ENCODE peak calls at places on chromosomes 13 and 19, in four cellular contexts. L is spleen, A is colonic mucosa, N is foreskin keratinocyte. Z is an unnamed sample. For H3K4me1, the result is how much of the 10 kb centered on the place peaks cover.

GRCh38 chr13:99380921-99381645 is 73.9 kb upstream of the GPR183 start:
- DNase-seq in N (no peak), L (no peak), A (no peak), Z (no peak)

GRCh38 chr13:49297338-49297737 is 49.6 kb downstream of the CDADC1 start:
- DNase-seq in N (no peak), L (no peak), A (no peak), Z (no peak)

GRCh38 chr19:18300930-18301717 is 19.7 kb upstream of the JUND start:
- DNase-seq in A (peak), N (no peak), L (no peak), Z (peak)

GRCh38 chr13:110893571-110893970 is 21.3 kb downstream of the ANKRD10 start:
- DNase-seq in A (no peak), L (no peak), N (no peak), Z (no peak)

GRCh38 chr13:107211073-107211472 is 643.1 kb upstream of the ARGLU1 start:
- DNase-seq in L (no peak), N (peak), A (peak), Z (no peak)

GRCh38 chr13:108609353-108609752 is 20.1 kb upstream of the MYO16 start:
- DNase-seq in A (no peak), L (no peak), N (no peak), Z (no peak)

GRCh38 chr19:23055946-23056345 is 53.0 kb upstream of the ZNF728 start:
- DNase-seq in A (no peak), N (no peak), L (no peak), Z (no peak)

GRCh38 chr13:101007245-101007644 is 332.6 kb upstream of the TMTC4 start:
- DNase-seq in A (no peak), L (no peak), N (no peak), Z (no peak)

GRCh38 chr13:55583953-55584593 is 1556.6 kb upstream of the PRR20A start:
- DNase-seq in L (no peak), N (no peak), A (no peak), Z (no peak)

GRCh38 chr13:69683921-69684663 is 423.5 kb upstream of the ATXN8OS start:
- DNase-seq in N (no peak), A (peak), L (no peak), Z (peak)

GRCh38 chr13:31835932-31836331 is 96.6 kb downstream of the RXFP2 start:
- DNase-seq in L (no peak), N (peak), A (no peak), Z (no peak)

GRCh38 chr13:36718146-36718545 is 44.3 kb downstream of the SERTM1 start:
- DNase-seq in A (no peak), N (no peak), L (no peak), Z (no peak)

GRCh38 chr13:41465965-41466364 is 8.6 kb downstream of the RGCC start:
- DNase-seq in L (no peak), N (no peak), A (no peak), Z (no peak)

GRCh38 chr13:47426126-47426849 is 529.4 kb upstream of the HTR2A start:
- DNase-seq in A (peak), L (no peak), N (peak), Z (no peak)

GRCh38 chr19:3047307-3048189 is 14.7 kb downstream of the TLE5 start:
- DNase-seq in A (peak), N (no peak), L (peak), Z (peak)

GRCh38 chr19:41402010-41402409 is 4.4 kb downstream of the BCKDHA start:
- DNase-seq in L (no peak), N (no peak), A (no peak), Z (no peak)

GRCh38 chr13:78121459-78122348 is 203.1 kb upstream of the EDNRB start:
- DNase-seq in N (no peak), L (no peak), A (peak), Z (no peak)

GRCh38 chr19:56699552-56699951 is 28.0 kb upstream of the ZNF835 start:
- DNase-seq in N (no peak), A (no peak), L (no peak), Z (no peak)

GRCh38 chr19:19463348-19464117 is 51.8 kb downstream of the TSSK6 start:
- DNase-seq in N (no peak), L (no peak), A (no peak), Z (no peak)

GRCh38 chr13:71621152-71622124 is 245.6 kb downstream of the DACH1 start:
- DNase-seq in L (no peak), N (no peak), A (no peak), Z (no peak)

GRCh38 chr19:11971045-11971444 is 6.2 kb downstream of the ZNF763 start:
- DNase-seq in N (no peak), A (no peak), L (no peak), Z (no peak)

GRCh38 chr19:40242480-40242879 is 16.0 kb upstream of the CCNP start:
- DNase-seq in L (no peak), A (no peak), N (no peak), Z (no peak)

DNA sequence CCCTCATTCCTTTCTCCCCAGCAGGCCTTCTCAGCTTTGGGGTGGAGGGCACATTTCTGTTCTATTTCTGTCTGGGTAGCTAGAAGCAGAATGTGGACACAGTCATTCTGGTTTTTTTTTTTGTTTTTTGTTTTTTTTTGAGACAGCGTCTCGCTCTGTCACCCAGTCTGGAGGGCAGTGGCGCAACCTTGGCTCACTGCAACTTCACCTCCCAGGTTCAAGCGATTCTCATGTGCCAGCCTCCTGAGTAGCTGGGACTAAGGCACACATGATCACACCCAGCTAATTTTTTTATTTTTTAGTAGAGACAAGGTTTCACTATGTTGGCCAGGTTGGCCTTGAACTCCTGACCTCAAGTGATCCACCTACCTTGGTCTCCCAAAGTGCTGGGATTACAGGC is 20.3 kb downstream of the CLPTM1 start:
- DNase-seq in N (no peak), L (no peak), A (no peak), Z (no peak)
- H3K4me1 ChIP-seq in N (under half), L (under half), A (under half), Z (under half)

GRCh38 chr19:10392120-10392519 is 11.2 kb downstream of the CDC37 start:
- DNase-seq in N (no peak), L (no peak), A (no peak), Z (no peak)
- H3K4me1 ChIP-seq in N (under half), L (under half), A (under half), Z (under half)

DNA sequence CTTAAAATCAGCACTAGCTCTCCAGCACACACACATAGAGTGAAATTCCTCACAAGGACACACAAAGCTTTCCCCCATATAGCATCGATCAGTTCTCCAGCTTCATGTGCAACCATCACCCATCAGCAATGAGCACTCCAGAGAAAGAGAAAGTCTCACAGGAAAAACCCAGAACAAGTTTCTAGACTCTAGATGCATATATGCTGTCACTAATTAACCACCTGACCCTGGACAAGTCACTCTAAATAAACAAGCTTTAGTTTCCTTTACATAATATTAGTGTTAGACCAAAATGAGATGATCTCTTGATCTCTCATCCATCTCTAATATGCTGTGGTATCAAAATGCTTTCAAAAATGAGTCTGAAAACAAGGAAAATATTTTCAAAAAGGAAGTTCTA is 81.2 kb downstream of the TBC1D4 start:
- DNase-seq in N (no peak), A (no peak), L (no peak), Z (no peak)
- H3K4me1 ChIP-seq in N (under half), A (under half), L (under half), Z (under half)

GRCh38 chr13:114055766-114056165 is 76.7 kb downstream of the RASA3 start:
- DNase-seq in A (no peak), L (no peak), N (no peak), Z (no peak)

GRCh38 chr13:114053026-114053425 is 79.2 kb upstream of the C13orf46 start:
- DNase-seq in A (no peak), L (no peak), N (no peak), Z (no peak)

GRCh38 chr13:114056205-114057013 is 76.0 kb downstream of the RASA3 start:
- DNase-seq in A (no peak), L (no peak), N (no peak), Z (no peak)

GRCh38 chr13:114054830-114055439 is 77.5 kb downstream of the RASA3 start:
- DNase-seq in L (no peak), A (no peak), N (no peak), Z (no peak)

DNA sequence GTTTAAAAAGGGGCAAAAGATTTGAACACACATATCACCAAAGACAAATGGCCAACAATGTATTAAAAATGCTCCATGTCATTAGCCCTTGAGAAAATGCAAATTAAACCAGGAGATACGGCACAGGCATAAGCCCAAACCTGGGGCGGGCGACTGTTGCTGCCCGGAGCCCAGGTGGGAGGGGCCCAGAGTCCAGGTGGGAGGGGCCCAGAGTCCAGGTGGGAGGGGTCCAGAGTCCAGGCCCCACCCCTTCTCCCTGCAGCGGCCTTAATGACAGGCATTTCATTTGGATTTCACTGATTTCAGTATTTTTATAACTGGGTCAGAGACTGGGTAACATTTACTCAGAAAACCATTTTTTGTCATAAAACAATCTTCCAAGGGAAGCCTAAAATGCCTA is 78.2 kb downstream of the RASA3 start:
- DNase-seq in L (no peak), A (no peak), N (no peak), Z (no peak)
- H3K4me1 ChIP-seq in L (under half), A (under half), N (under half), Z (under half)

GRCh38 chr19:14439014-14439413 is 5.9 kb downstream of the PKN1 start:
- DNase-seq in N (no peak), A (no peak), L (peak), Z (no peak)
- H3K4me1 ChIP-seq in N (under half), A (under half), L (half or more), Z (under half)

GRCh38 chr13:27927444-27928352 is 7.9 kb downstream of the PDX1 start:
- DNase-seq in A (no peak), N (no peak), L (no peak), Z (no peak)
- H3K4me1 ChIP-seq in A (under half), N (under half), L (under half), Z (under half)

GRCh38 chr19:47093254-47093653 is 20.3 kb downstream of the ZC3H4 start:
- DNase-seq in A (no peak), N (no peak), L (no peak), Z (no peak)
- H3K4me1 ChIP-seq in A (under half), N (under half), L (under half), Z (half or more)

GRCh38 chr19:13064092-13064489 is 38.6 kb downstream of the LYL1 start:
- DNase-seq in A (no peak), N (no peak), L (no peak), Z (no peak)

GRCh38 chr19:13063461-13064091 is 39.1 kb downstream of the LYL1 start:
- DNase-seq in N (no peak), L (no peak), A (no peak), Z (no peak)

GRCh38 chr19:13068064-13068807 is 34.4 kb downstream of the LYL1 start:
- DNase-seq in A (no peak), N (no peak), L (no peak), Z (no peak)

GRCh38 chr19:13066933-13067831 is 35.5 kb downstream of the LYL1 start:
- DNase-seq in N (no peak), L (no peak), A (peak), Z (no peak)

GRCh38 chr19:13066231-13066630 is 36.4 kb downstream of the LYL1 start:
- DNase-seq in L (no peak), A (no peak), N (no peak), Z (no peak)
- H3K4me1 ChIP-seq in L (under half), A (under half), N (under half), Z (under half)

DNA sequence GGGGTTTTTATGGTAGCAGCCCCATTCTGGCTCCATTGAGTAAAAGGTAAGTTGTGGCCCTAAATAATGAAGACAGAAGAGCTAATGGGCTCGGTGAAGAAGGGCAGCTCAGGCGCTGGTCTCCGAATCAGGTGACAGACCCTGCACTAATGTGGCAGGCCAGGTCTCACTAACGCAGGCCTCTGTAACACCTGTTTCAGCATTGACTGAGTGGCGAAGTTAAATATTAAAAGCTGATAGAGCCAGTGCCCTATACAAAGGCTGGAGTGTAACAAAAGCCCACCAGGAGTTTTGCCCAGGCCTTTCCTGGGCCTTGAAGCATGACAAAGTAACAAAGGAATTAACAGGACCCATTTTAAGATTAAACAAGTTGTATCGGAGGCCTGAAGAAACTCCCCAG is 19.2 kb downstream of the POP4 start:
- DNase-seq in L (peak), N (no peak), A (no peak), Z (no peak)
- H3K4me1 ChIP-seq in L (under half), N (under half), A (under half), Z (under half)

GRCh38 chr13:93316848-93317247 is 90.2 kb downstream of the GPC6 start:
- DNase-seq in N (no peak), L (no peak), A (no peak), Z (no peak)
- H3K4me1 ChIP-seq in N (under half), L (under half), A (under half), Z (under half)